ENCODE peak calls at places on chromosomes 12 and 14, in six cellular contexts. V, C, X, L, I and F are unnamed samples.

GRCh38 chr14:68627050-68627867 is 165.6 kb downstream of the ZFP36L1 start:
- DNase-seq in V (no peak), C (peak; percentile 85), X (no peak), L (no peak), I (no peak), F (no peak)

GRCh38 chr12:108052260-108052659 is 76.8 kb upstream of the WSCD2 start:
- DNase-seq in V (no peak), C (no peak), X (no peak), L (no peak), I (no peak), F (no peak)

GRCh38 chr12:2083561-2083960 is 30.8 kb downstream of the CACNA1C start:
- DNase-seq in V (no peak), C (no peak), X (no peak), L (peak; percentile 56), I (no peak), F (no peak)

GRCh38 chr14:98198385-98198784 is 1073.6 kb downstream of the BCL11B start:
- DNase-seq in V (no peak), C (no peak), X (no peak), L (peak; percentile 13), I (no peak), F (no peak)

GRCh38 chr14:76867536-76868452 is 41.6 kb downstream of the LRRC74A start:
- DNase-seq in V (no peak), C (no peak), X (peak; percentile 58), L (no peak), I (no peak), F (no peak)

GRCh38 chr14:75422169-75422568 is 5.7 kb upstream of the JDP2 start:
- DNase-seq in V (no peak), C (no peak), X (no peak), L (peak; percentile 82), I (no peak), F (no peak)

GRCh38 chr14:34711169-34711568 is 3.2 kb downstream of the CFL2 start:
- DNase-seq in V (no peak), C (no peak), X (no peak), L (peak; percentile 33), I (no peak), F (no peak)

GRCh38 chr14:23009939-23010718 is at the start of gene C14orf93:
- DNase-seq in V (peak; percentile 78), C (peak; percentile 94), X (peak; percentile 68), L (peak; percentile 71), I (peak; percentile 90), F (no peak)

GRCh38 chr14:50769893-50770500 is 61.0 kb downstream of the NIN start:
- DNase-seq in V (no peak), C (no peak), X (no peak), L (no peak), I (peak; percentile 62), F (no peak)

GRCh38 chr12:29620030-29620429 is 122.5 kb upstream of the OVCH1 start:
- DNase-seq in V (no peak), C (no peak), X (no peak), L (no peak), I (no peak), F (no peak)

GRCh38 chr12:108232565-108232964 is 103.5 kb downstream of the WSCD2 start:
- DNase-seq in V (no peak), C (no peak), X (no peak), L (peak; percentile 19), I (no peak), F (no peak)

GRCh38 chr12:59182660-59183455 is 262.6 kb upstream of the LRIG3 start:
- DNase-seq in V (no peak), C (no peak), X (no peak), L (peak; percentile 39), I (no peak), F (no peak)

GRCh38 chr12:110661337-110661972 is 27.5 kb downstream of the HVCN1 start:
- DNase-seq in V (peak; percentile 27), C (peak; percentile 76), X (peak; percentile 54), L (no peak), I (no peak), F (no peak)

GRCh38 chr12:92539966-92540791 is 162.6 kb upstream of the PLEKHG7 start:
- DNase-seq in V (no peak), C (peak; percentile 66), X (no peak), L (no peak), I (peak; percentile 76), F (no peak)

GRCh38 chr14:69844171-69844570 is 35.0 kb upstream of the SMOC1 start:
- DNase-seq in V (no peak), C (no peak), X (no peak), L (no peak), I (no peak), F (no peak)

GRCh38 chr14:103362780-103363179 is 22.4 kb upstream of the MARK3 start:
- DNase-seq in V (no peak), C (no peak), X (no peak), L (peak; percentile 55), I (no peak), F (no peak)

GRCh38 chr12:123384318-123384993 is 524 bp downstream of the KMT5A start:
- DNase-seq in V (no peak), C (peak; percentile 75), X (peak; percentile 19), L (peak; percentile 11), I (peak; percentile 72), F (no peak)

GRCh38 chr12:89228466-89228865 is 123.8 kb downstream of the DUSP6 start:
- DNase-seq in V (no peak), C (no peak), X (no peak), L (no peak), I (no peak), F (no peak)

GRCh38 chr12:988616-989015 is 2.4 kb upstream of the ERC1 start:
- DNase-seq in V (no peak), C (no peak), X (no peak), L (no peak), I (no peak), F (no peak)

GRCh38 chr12:124422142-124422569 is 127.3 kb downstream of the RFLNA start:
- DNase-seq in V (no peak), C (peak; percentile 93), X (no peak), L (peak; percentile 78), I (no peak), F (no peak)

GRCh38 chr12:31029916-31030562 is 43.6 kb upstream of the DDX11 start:
- DNase-seq in V (no peak), C (no peak), X (no peak), L (peak; percentile 25), I (no peak), F (no peak)

GRCh38 chr14:65100905-65101541 is 1.3 kb downstream of the MAX start:
- DNase-seq in V (no peak), C (no peak), X (no peak), L (no peak), I (no peak), F (no peak)

GRCh38 chr12:103879878-103880277 is 38.8 kb upstream of the NT5DC3 start:
- DNase-seq in V (no peak), C (no peak), X (no peak), L (no peak), I (no peak), F (no peak)

GRCh38 chr14:103385994-103386491 is 828 bp downstream of the MARK3 start:
- DNase-seq in V (no peak), C (peak; percentile 77), X (no peak), L (peak; percentile 17), I (peak; percentile 75), F (no peak)

GRCh38 chr12:2244013-2244861 is 191.4 kb downstream of the CACNA1C start:
- DNase-seq in V (no peak), C (no peak), X (no peak), L (peak; percentile 24), I (no peak), F (peak; percentile 47)

GRCh38 chr14:64845878-64846277 is 33.8 kb downstream of the SPTB start:
- DNase-seq in V (no peak), C (no peak), X (no peak), L (no peak), I (no peak), F (no peak)

GRCh38 chr12:25373396-25373795 is 122.7 kb upstream of the KRAS start:
- DNase-seq in V (no peak), C (no peak), X (no peak), L (no peak), I (no peak), F (no peak)

GRCh38 chr14:106224694-106224971 is 698.2 kb downstream of the TMEM121 start:
- DNase-seq in V (no peak), C (no peak), X (no peak), L (no peak), I (no peak), F (no peak)